ENCODE peak calls at places on chromosomes 1 and 21, in ten cellular contexts. V, Q, C, U, O, B, M, R, P and A are unnamed samples. For H3K4me1 and H3K27me3, the result is how much of the 10 kb centered on the place peaks cover.

GRCh38 chr1:28580706-28581530 is 11.1 kb upstream of the RAB42 start:
- DNase-seq in C (peak), B (peak), R (no peak), P (peak), Q (peak), U (peak), O (no peak), V (no peak), M (no peak), A (peak)

GRCh38 chr1:179380299-179380698 is 14.5 kb downstream of the AXDND1 start:
- DNase-seq in B (no peak), R (no peak), Q (no peak), P (no peak), O (no peak), M (no peak), U (no peak), C (no peak), V (no peak), A (no peak)

GRCh38 chr1:185846672-185847440 is 112.7 kb downstream of the HMCN1 start:
- DNase-seq in Q (no peak), R (no peak), V (no peak), O (no peak), P (no peak), U (no peak), C (no peak), B (no peak), M (no peak), A (no peak)

GRCh38 chr1:201042663-201043461 is 19.3 kb upstream of the KIF21B start:
- DNase-seq in M (peak), R (no peak), O (peak), Q (peak), V (peak), B (peak), P (peak), U (peak), C (peak), A (peak)

GRCh38 chr1:61851849-61852692 is 109.8 kb downstream of the PATJ start:
- DNase-seq in B (no peak), Q (no peak), M (no peak), C (peak), V (no peak), P (peak), U (no peak), O (no peak), R (no peak), A (no peak)

GRCh38 chr1:86913399-86913895 is 479 bp downstream of the SELENOF start:
- DNase-seq in R (no peak), V (no peak), O (peak), B (peak), C (no peak), P (no peak), M (no peak), U (no peak), Q (peak), A (peak)

GRCh38 chr1:14928412-14928811 is 225.1 kb upstream of the TMEM51 start:
- DNase-seq in M (no peak), U (no peak), R (no peak), Q (no peak), B (no peak), O (no peak), C (no peak), P (peak), V (no peak), A (no peak)

GRCh38 chr1:147217142-147217541 is 8.0 kb downstream of the FMO5 start:
- DNase-seq in U (no peak), R (no peak), V (no peak), B (no peak), M (no peak), O (no peak), Q (no peak), P (no peak), C (no peak), A (no peak)

GRCh38 chr1:16396591-16396990 is 29.5 kb downstream of the SZRD1 start:
- DNase-seq in C (peak), P (no peak), U (no peak), M (no peak), Q (no peak), V (peak), B (no peak), R (peak), O (peak), A (no peak)

GRCh38 chr1:236808564-236809130 is 13.6 kb downstream of the MTR start:
- DNase-seq in O (no peak), C (peak), V (no peak), Q (no peak), P (no peak), R (no peak), U (no peak), M (no peak), B (peak), A (no peak)

GRCh38 chr1:10901091-10901893 is 104.8 kb upstream of the CASZ1 start:
- DNase-seq in V (no peak), U (no peak), Q (peak), M (no peak), R (no peak), C (no peak), P (no peak), B (peak), O (no peak), A (no peak)

GRCh38 chr1:152029144-152029936 is 7.5 kb downstream of the S100A11 start:
- DNase-seq in R (no peak), B (no peak), Q (no peak), O (no peak), C (no peak), V (no peak), U (no peak), P (no peak), M (no peak), A (no peak)

GRCh38 chr1:11944358-11944981 is 10.0 kb downstream of the PLOD1 start:
- DNase-seq in O (no peak), Q (no peak), M (no peak), C (no peak), R (no peak), B (peak), P (no peak), U (no peak), V (peak), A (no peak)

GRCh38 chr1:12229386-12229834 is 420 bp upstream of the VPS13D start:
- DNase-seq in P (no peak), O (no peak), C (no peak), R (no peak), V (no peak), B (no peak), M (no peak), Q (no peak), U (no peak), A (no peak)

GRCh38 chr1:77322061-77322900 is 40.5 kb downstream of the AK5 start:
- DNase-seq in P (peak), M (no peak), Q (no peak), B (peak), V (no peak), U (no peak), C (peak), R (no peak), O (no peak), A (peak)

GRCh38 chr1:9314711-9315379 is 22.2 kb downstream of the SPSB1 start:
- DNase-seq in R (no peak), O (no peak), M (no peak), U (no peak), C (no peak), V (no peak), P (no peak), Q (no peak), B (peak), A (no peak)

GRCh38 chr1:97630968-97631367 is 289.9 kb downstream of the DPYD start:
- DNase-seq in M (no peak), C (peak), U (peak), O (no peak), Q (no peak), R (peak), P (no peak), B (peak), V (no peak), A (no peak)

GRCh38 chr1:234992065-234992464 is 136.6 kb downstream of the TOMM20 start:
- DNase-seq in U (no peak), P (no peak), B (no peak), Q (no peak), M (no peak), R (no peak), V (no peak), O (no peak), C (no peak), A (no peak)

GRCh38 chr1:27789511-27790154 is 16.6 kb downstream of the STX12 start:
- DNase-seq in C (peak), Q (no peak), P (no peak), O (peak), U (peak), R (no peak), B (peak), V (peak), M (no peak), A (peak)

GRCh38 chr1:93448292-93448982 is 519 bp downstream of the FNBP1L start:
- DNase-seq in C (peak), B (peak), P (peak), R (peak), U (peak), V (peak), O (peak), Q (peak), M (no peak), A (peak)

GRCh38 chr1:51328279-51328678 is 2.1 kb downstream of the TTC39A start:
- DNase-seq in R (no peak), U (no peak), Q (no peak), O (no peak), V (no peak), C (no peak), B (no peak), M (no peak), P (no peak), A (no peak)

GRCh38 chr1:54835970-54836369 is 34.8 kb upstream of the TTC22 start:
- DNase-seq in O (no peak), R (no peak), P (no peak), C (no peak), U (no peak), B (peak), M (no peak), Q (no peak), V (no peak), A (no peak)

GRCh38 chr1:117534995-117535467 is 70.8 kb upstream of the TENT5C start:
- DNase-seq in R (peak), P (peak), M (no peak), B (peak), C (peak), Q (peak), U (peak), O (peak), V (peak), A (peak)

GRCh38 chr21:15976807-15977206 is 247.0 kb downstream of the USP25 start:
- DNase-seq in V (no peak), Q (no peak), P (no peak), M (no peak), C (peak), B (no peak), U (no peak), R (no peak), O (no peak), A (no peak)

GRCh38 chr1:231421616-231421970 is 494 bp downstream of the EGLN1 start:
- DNase-seq in R (no peak), U (peak), B (peak), V (peak), M (no peak), C (peak), O (no peak), P (no peak), Q (peak), A (peak)

GRCh38 chr1:5651964-5652751 is 340.1 kb downstream of the NPHP4 start:
- DNase-seq in Q (no peak), O (no peak), P (no peak), V (no peak), C (no peak), R (no peak), M (no peak), U (no peak), B (no peak), A (peak)

GRCh38 chr1:25487628-25488027 is 55.8 kb upstream of the LDLRAP1 start:
- DNase-seq in B (no peak), V (no peak), O (no peak), P (peak), R (no peak), M (no peak), C (no peak), Q (no peak), U (no peak), A (no peak)

GRCh38 chr21:26777166-26777565 is 68.0 kb downstream of the ADAMTS1 start:
- DNase-seq in V (no peak), C (no peak), M (no peak), P (no peak), R (no peak), Q (no peak), U (no peak), B (no peak), O (no peak), A (no peak)

GRCh38 chr1:101356604-101357443 is 120.0 kb downstream of the S1PR1 start:
- DNase-seq in O (no peak), V (no peak), P (no peak), B (no peak), Q (no peak), M (no peak), U (no peak), C (no peak), R (no peak), A (no peak)

GRCh38 chr1:31669786-31670582 is 25.3 kb upstream of the PEF1 start:
- DNase-seq in C (peak), O (peak), U (peak), V (peak), Q (peak), P (peak), M (peak), R (peak), B (peak), A (peak)

GRCh38 chr1:52142220-52143153 is 598 bp downstream of the ZFYVE9 start:
- DNase-seq in C (peak), V (peak), Q (peak), M (no peak), B (peak), P (peak), U (peak), O (peak), R (peak), A (peak)

GRCh38 chr1:59150537-59151386 is 146.1 kb upstream of the FGGY start:
- DNase-seq in R (peak), P (no peak), V (peak), Q (peak), B (peak), M (peak), O (peak), C (peak), U (peak), A (peak)

GRCh38 chr1:243428084-243428483 is 172.2 kb downstream of the SDCCAG8 start:
- DNase-seq in P (no peak), V (no peak), C (no peak), O (no peak), R (no peak), U (no peak), B (no peak), Q (no peak), M (no peak), A (no peak)

GRCh38 chr1:31701137-31701736 is 2.6 kb downstream of the COL16A1 start:
- DNase-seq in O (peak), B (peak), R (peak), U (peak), V (peak), C (peak), Q (peak), M (peak), P (peak), A (peak)

GRCh38 chr1:234570336-234570735 is 39.6 kb downstream of the IRF2BP2 start:
- DNase-seq in R (no peak), B (no peak), P (no peak), O (no peak), Q (no peak), V (no peak), M (no peak), C (no peak), U (no peak), A (no peak)

GRCh38 chr21:42350899-42351543 is at the start of gene TFF2:
- DNase-seq in B (no peak), M (no peak), R (no peak), C (no peak), V (no peak), Q (no peak), P (no peak), U (no peak), O (no peak), A (no peak)

GRCh38 chr1:38026592-38027200 is 14.2 kb downstream of the UTP11 start:
- DNase-seq in B (peak), R (no peak), U (no peak), O (peak), V (peak), P (no peak), Q (peak), M (no peak), C (peak), A (peak)

GRCh38 chr1:234901491-234902049 is 227.1 kb downstream of the TOMM20 start:
- DNase-seq in C (no peak), R (no peak), P (no peak), M (no peak), Q (no peak), B (no peak), O (no peak), V (no peak), U (no peak), A (no peak)

GRCh38 chr1:67536957-67537646 is 106.9 kb upstream of the SERBP1 start:
- DNase-seq in B (peak), O (no peak), P (no peak), R (no peak), U (no peak), M (no peak), Q (no peak), C (no peak), V (no peak), A (no peak)

GRCh38 chr1:67537647-67538018 is 107.4 kb upstream of the SERBP1 start:
- DNase-seq in R (no peak), U (no peak), M (no peak), C (no peak), B (peak), V (no peak), P (no peak), Q (no peak), O (no peak), A (no peak)

GRCh38 chr1:67532452-67533216 is 102.4 kb upstream of the SERBP1 start:
- DNase-seq in U (peak), C (peak), V (peak), Q (peak), B (peak), P (peak), M (no peak), O (peak), R (peak), A (peak)

GRCh38 chr1:67534627-67535065 is 104.4 kb upstream of the SERBP1 start:
- DNase-seq in V (no peak), C (peak), B (no peak), U (no peak), P (no peak), O (no peak), R (no peak), M (no peak), Q (no peak), A (no peak)

DNA sequence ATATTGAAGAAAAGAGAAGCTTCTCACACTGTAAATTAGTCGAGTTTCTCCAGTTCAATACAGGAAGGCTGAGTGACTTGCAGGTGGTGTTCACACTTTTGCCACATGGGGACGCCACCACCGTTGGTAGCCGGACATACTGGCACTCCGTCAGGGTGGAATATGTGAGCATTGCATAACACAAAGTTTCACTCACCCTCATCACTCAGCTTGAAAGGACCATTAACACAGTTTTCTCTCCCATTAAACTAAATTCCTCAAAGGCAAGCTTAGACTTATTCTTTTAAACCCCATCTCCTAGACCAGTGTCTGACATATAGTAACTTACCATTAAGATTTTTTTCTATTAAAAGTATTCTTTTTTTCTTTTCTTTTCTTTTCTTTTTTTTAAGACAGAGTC is 105.3 kb upstream of the SERBP1 start:
- DNase-seq in V (peak), B (peak), C (peak), M (peak), R (peak), O (peak), P (peak), U (peak), Q (peak), A (peak)
- TF ChIP-seq POLR2A in V (no peak), B (no peak), C (no peak), M (no peak), R (no peak), O (no peak), P (no peak), U (no peak), Q (no peak), A (no peak)

DNA sequence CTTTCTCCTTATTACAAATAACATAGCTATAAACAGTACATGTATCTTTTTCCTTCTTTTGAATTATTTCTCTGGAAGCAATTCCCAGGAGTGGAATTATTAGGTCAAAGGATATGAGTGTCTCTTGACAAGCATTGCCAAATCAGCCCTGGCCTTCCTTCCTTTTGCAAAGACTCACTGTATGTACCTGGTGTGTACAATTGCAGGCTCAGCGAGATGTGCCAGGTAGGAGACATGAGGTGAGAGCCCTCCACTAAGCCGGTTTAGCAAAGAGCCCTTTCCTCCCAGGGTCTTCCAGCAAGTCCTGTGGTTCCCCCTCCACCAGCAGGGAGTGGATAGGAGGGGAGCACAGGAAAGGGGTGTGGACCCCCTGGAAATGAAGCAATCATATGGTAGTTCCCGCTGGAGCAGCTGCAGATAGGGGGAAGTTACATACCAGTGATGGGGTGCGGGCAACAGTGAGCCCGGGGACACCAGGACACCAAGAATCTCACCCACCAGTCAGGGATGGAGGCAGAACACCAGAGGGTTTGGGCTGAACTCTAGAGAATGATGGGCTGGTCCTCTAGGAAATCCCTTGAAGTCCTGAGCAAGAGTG is 18.3 kb downstream of the RCSD1 start:
- DNase-seq in P (no peak), B (no peak), M (no peak), C (no peak), O (no peak), V (no peak), Q (no peak), R (no peak), U (no peak), A (no peak)
- H3K4me1 ChIP-seq in P (under half), B (under half), M (under half), C (under half), O (under half), V (half or more), Q (under half), R (under half), U (half or more), A (under half)

GRCh38 chr1:204278254-204278653 is 64.5 kb upstream of the GOLT1A start:
- DNase-seq in M (no peak), Q (no peak), O (no peak), R (no peak), U (no peak), B (no peak), V (no peak), P (no peak), C (no peak), A (no peak)
- H3K27me3 ChIP-seq in M (under half), Q (under half), O (under half), R (under half), U (under half), B (under half), V (under half), P (under half), C (under half), A (under half)

GRCh38 chr1:43529206-43529731 is 1.4 kb upstream of the PTPRF start:
- DNase-seq in Q (peak), B (peak), O (peak), P (peak), M (peak), V (peak), C (peak), U (peak), R (peak), A (peak)

GRCh38 chr1:43531453-43531905 is 796 bp downstream of the PTPRF start:
- DNase-seq in O (peak), C (peak), B (peak), R (no peak), V (no peak), P (peak), U (no peak), Q (peak), M (no peak), A (peak)

GRCh38 chr1:43531906-43532584 is 1.4 kb downstream of the PTPRF start:
- DNase-seq in U (no peak), V (no peak), P (no peak), Q (no peak), O (no peak), B (no peak), C (no peak), R (peak), M (no peak), A (no peak)

GRCh38 chr1:43532716-43533115 is 2.0 kb downstream of the PTPRF start:
- DNase-seq in M (no peak), U (no peak), C (no peak), R (no peak), O (no peak), V (no peak), P (no peak), B (no peak), Q (no peak), A (no peak)

GRCh38 chr1:43530483-43531452 is at the start of gene PTPRF:
- DNase-seq in O (peak), P (peak), M (no peak), C (peak), V (no peak), B (peak), R (peak), U (peak), Q (peak), A (peak)
- TF ChIP-seq POLR2A in O (no peak), P (no peak), M (peak), C (no peak), V (no peak), B (peak), R (peak), U (no peak), Q (peak), A (peak)